ENCODE peak calls at places on chromosomes 6 and 20, in seven cellular contexts. B is spleen; T is small intestine; J is endodermal cell; A is aorta; M is Panc1; P is CD4-positive, alpha-beta memory T cell. E is an unnamed sample.

GRCh38 chr6:112749673-112750072 is 402.5 kb downstream of the RFPL4B start:
- DNase-seq in B (no peak), T (no peak), J (no peak), A (no peak), M (no peak), P (no peak), E (no peak)

GRCh38 chr6:38193486-38194281 is 374.2 kb downstream of the ZFAND3 start:
- DNase-seq in B (no peak), T (no peak), J (no peak), A (no peak), M (no peak), P (no peak), E (no peak)

GRCh38 chr6:75568965-75569364 is 32.7 kb upstream of the SENP6 start:
- DNase-seq in B (no peak), T (no peak), J (no peak), A (no peak), M (no peak), P (no peak), E (no peak)

GRCh38 chr6:107064579-107065065 is 36.6 kb downstream of the MTRES1 start:
- DNase-seq in B (no peak), T (peak; percentile 33), J (no peak), A (no peak), M (no peak), P (peak; percentile 17), E (peak; percentile 62)

GRCh38 chr6:37766717-37767116 is 52.8 kb upstream of the ZFAND3 start:
- DNase-seq in B (no peak), T (no peak), J (no peak), A (no peak), M (no peak), P (no peak), E (no peak)

GRCh38 chr20:32564921-32565734 is 20.0 kb downstream of the NOL4L start:
- DNase-seq in B (peak; percentile 87), T (no peak), J (no peak), A (no peak), M (no peak), P (no peak), E (no peak)

GRCh38 chr20:58342104-58342945 is 32.8 kb downstream of the RAB22A start:
- DNase-seq in B (no peak), T (no peak), J (no peak), A (no peak), M (peak; percentile 13), P (no peak), E (no peak)

GRCh38 chr6:40743690-40744446 is 156.7 kb upstream of the LRFN2 start:
- DNase-seq in B (no peak), T (no peak), J (peak; percentile 68), A (no peak), M (no peak), P (no peak), E (no peak)

GRCh38 chr20:57229490-57229889 is 37.0 kb downstream of the BMP7 start:
- DNase-seq in B (no peak), T (no peak), J (no peak), A (no peak), M (no peak), P (no peak), E (no peak)

GRCh38 chr20:34618676-34619075 is 58.2 kb downstream of the PIGU start:
- DNase-seq in B (no peak), T (no peak), J (no peak), A (no peak), M (no peak), P (no peak), E (no peak)

GRCh38 chr20:41655966-41656685 is 37.9 kb upstream of the CHD6 start:
- DNase-seq in B (no peak), T (no peak), J (no peak), A (no peak), M (no peak), P (no peak), E (no peak)

GRCh38 chr20:31835977-31836852 is 9.2 kb downstream of the FOXS1 start:
- DNase-seq in B (no peak), T (peak; percentile 67), J (no peak), A (peak; percentile 94), M (no peak), P (no peak), E (peak; percentile 62)

GRCh38 chr6:132780770-132781371 is 17.6 kb downstream of the SLC18B1 start:
- DNase-seq in B (no peak), T (no peak), J (peak; percentile 45), A (no peak), M (no peak), P (no peak), E (no peak)

GRCh38 chr20:62928246-62928939 is 2.1 kb upstream of the DIDO1 start:
- DNase-seq in B (peak; percentile 77), T (no peak), J (peak; percentile 89), A (peak; percentile 68), M (no peak), P (no peak), E (no peak)

GRCh38 chr20:45105317-45105716 is 4.4 kb upstream of the KCNS1 start:
- DNase-seq in B (no peak), T (no peak), J (no peak), A (no peak), M (no peak), P (no peak), E (no peak)

GRCh38 chr6:129590408-129591022 is 119.5 kb downstream of the ARHGAP18 start:
- DNase-seq in B (no peak), T (no peak), J (no peak), A (no peak), M (no peak), P (no peak), E (peak; percentile 86)

GRCh38 chr20:50429412-50429811 is 80.8 kb upstream of the PTPN1 start:
- DNase-seq in B (no peak), T (no peak), J (no peak), A (no peak), M (no peak), P (no peak), E (no peak)

GRCh38 chr20:19713851-19714716 is 44.0 kb upstream of the RIN2 start:
- DNase-seq in B (no peak), T (peak; percentile 70), J (no peak), A (no peak), M (no peak), P (no peak), E (no peak)

GRCh38 chr20:19723834-19724430 is 34.1 kb upstream of the RIN2 start:
- DNase-seq in B (no peak), T (no peak), J (no peak), A (no peak), M (no peak), P (no peak), E (no peak)

GRCh38 chr20:19715986-19716385 is 42.1 kb upstream of the RIN2 start:
- DNase-seq in B (no peak), T (no peak), J (no peak), A (no peak), M (no peak), P (no peak), E (no peak)

GRCh38 chr20:19720991-19721390 is 37.1 kb upstream of the RIN2 start:
- DNase-seq in B (no peak), T (no peak), J (no peak), A (no peak), M (no peak), P (no peak), E (no peak)

DNA sequence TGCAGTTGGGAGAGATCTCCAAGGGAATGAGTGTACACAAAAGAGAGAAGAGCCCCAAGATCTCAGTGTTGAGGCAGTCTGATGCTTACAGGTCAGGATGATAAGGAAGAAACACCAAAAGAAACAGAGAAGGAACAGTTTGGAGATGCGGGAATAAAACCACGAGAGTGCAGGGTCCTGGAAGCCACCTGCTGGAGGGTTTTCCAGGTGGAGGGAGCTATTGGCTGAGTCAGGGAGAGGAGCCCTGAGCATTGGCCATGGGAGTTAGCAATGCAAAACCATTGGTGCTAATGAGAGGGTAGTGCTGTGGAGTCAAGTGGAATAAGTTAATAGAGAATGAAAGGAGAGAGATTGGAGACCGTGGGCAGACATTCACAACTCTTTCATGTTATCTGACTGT is 39.2 kb upstream of the RIN2 start:
- DNase-seq in B (no peak), T (no peak), J (peak; percentile 57), A (no peak), M (no peak), P (no peak), E (no peak)
- H3K4me3 ChIP-seq in B (no peak overlapping the region), T (no peak overlapping the region), J (no peak overlapping the region), A (no peak overlapping the region), M (no peak overlapping the region), P (no peak overlapping the region), E (no peak overlapping the region)

DNA sequence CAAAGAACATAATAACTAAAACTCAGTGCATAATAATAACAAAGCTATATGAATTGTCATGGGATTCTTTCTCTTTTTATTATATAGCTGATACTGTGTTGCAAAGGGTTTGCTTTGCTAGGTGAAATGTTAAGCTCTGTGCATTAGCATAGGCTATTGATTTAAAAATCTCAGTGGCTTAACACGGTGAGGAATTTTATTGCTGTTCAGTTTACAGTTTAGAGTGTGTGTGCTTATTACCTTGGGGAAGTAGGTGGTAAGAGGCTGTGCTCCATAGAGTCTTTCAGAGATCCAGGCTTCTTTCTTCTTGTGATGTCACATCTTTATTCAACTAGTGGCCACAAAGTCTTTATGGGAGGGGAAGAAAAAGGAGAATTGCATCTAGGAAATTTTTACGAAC is 55.7 kb downstream of the LRRC1 start:
- DNase-seq in B (no peak), T (no peak), J (no peak), A (no peak), M (no peak), P (no peak), E (no peak)
- H3K4me3 ChIP-seq in B (no peak overlapping the region), T (no peak overlapping the region), J (no peak overlapping the region), A (no peak overlapping the region), M (no peak overlapping the region), P (no peak overlapping the region), E (no peak overlapping the region)

GRCh38 chr6:148530976-148531375 is 188.3 kb downstream of the SASH1 start:
- DNase-seq in B (no peak), T (no peak), J (no peak), A (no peak), M (no peak), P (no peak), E (no peak)
- H3K4me3 ChIP-seq in B (no peak overlapping the region), T (no peak overlapping the region), J (no peak overlapping the region), A (no peak overlapping the region), M (no peak overlapping the region), P (no peak overlapping the region), E (peak overlapping the region; percentile 27)

GRCh38 chr6:47047097-47047478 is 5.0 kb upstream of the ADGRF1 start:
- DNase-seq in B (no peak), T (no peak), J (no peak), A (no peak), M (no peak), P (no peak), E (no peak)
- H3K4me3 ChIP-seq in B (no peak overlapping the region), T (no peak overlapping the region), J (no peak overlapping the region), A (no peak overlapping the region), M (no peak overlapping the region), P (no peak overlapping the region), E (no peak overlapping the region)

E was measured in skeletal muscle cell.